ENCODE peak calls at places on chromosomes 13 and 19, in nine cellular contexts. One of them, this sample, is unnamed.

GRCh38 chr13:56424246-56424645 is 716.5 kb upstream of the PRR20A start:
- DNase-seq in Right ventricle myocardium superior: no peak
- DNase-seq in GF-D8: no peak
- DNase-seq in IMR-90: no peak
- DNase-seq in neural crest cell: no peak
- DNase-seq in kidney glomerular epithelial cell: no peak
- DNase-seq in stimulated activated CD4-positive, alpha-beta T cell treated with anti-CD3 and anti-CD28 coated beads, Interleukin-2, amount 100 ng/mL, for 48 hours: no peak
- DNase-seq in activated T-helper 1 cell treated with Interleukin-2 at 50 U/mL for 16 hours: no peak
- DNase-seq in fibroblast of mammary gland: no peak
- DNase-seq in this sample: no peak

GRCh38 chr19:55383279-55383788 is 758 bp downstream of the TMEM238 start:
- DNase-seq in IMR-90: no peak
- DNase-seq in activated T-helper 1 cell treated with Interleukin-2 at 50 U/mL for 16 hours: no peak
- DNase-seq in fibroblast of mammary gland: no peak
- DNase-seq in kidney glomerular epithelial cell: no peak
- DNase-seq in stimulated activated CD4-positive, alpha-beta T cell treated with anti-CD3 and anti-CD28 coated beads, Interleukin-2, amount 100 ng/mL, for 48 hours: no peak
- DNase-seq in neural crest cell: no peak
- DNase-seq in Right ventricle myocardium superior: peak; percentile 40
- DNase-seq in GF-D8: no peak
- DNase-seq in this sample: no peak

GRCh38 chr13:75299206-75299605 is 182.8 kb downstream of the TBC1D4 start:
- DNase-seq in fibroblast of mammary gland: no peak
- DNase-seq in Right ventricle myocardium superior: no peak
- DNase-seq in stimulated activated CD4-positive, alpha-beta T cell treated with anti-CD3 and anti-CD28 coated beads, Interleukin-2, amount 100 ng/mL, for 48 hours: no peak
- DNase-seq in activated T-helper 1 cell treated with Interleukin-2 at 50 U/mL for 16 hours: no peak
- DNase-seq in IMR-90: no peak
- DNase-seq in GF-D8: no peak
- DNase-seq in neural crest cell: no peak
- DNase-seq in kidney glomerular epithelial cell: no peak
- DNase-seq in this sample: no peak

GRCh38 chr13:41751734-41752445 is 209.0 kb downstream of the VWA8 start:
- DNase-seq in Right ventricle myocardium superior: no peak
- DNase-seq in kidney glomerular epithelial cell: no peak
- DNase-seq in fibroblast of mammary gland: peak; percentile 8
- DNase-seq in activated T-helper 1 cell treated with Interleukin-2 at 50 U/mL for 16 hours: no peak
- DNase-seq in stimulated activated CD4-positive, alpha-beta T cell treated with anti-CD3 and anti-CD28 coated beads, Interleukin-2, amount 100 ng/mL, for 48 hours: no peak
- DNase-seq in GF-D8: no peak
- DNase-seq in IMR-90: no peak
- DNase-seq in neural crest cell: no peak
- DNase-seq in this sample: no peak

GRCh38 chr19:33252971-33253370 is 27.3 kb upstream of the SLC7A10 start:
- DNase-seq in activated T-helper 1 cell treated with Interleukin-2 at 50 U/mL for 16 hours: no peak
- DNase-seq in IMR-90: no peak
- DNase-seq in Right ventricle myocardium superior: peak; percentile 36
- DNase-seq in kidney glomerular epithelial cell: no peak
- DNase-seq in GF-D8: no peak
- DNase-seq in fibroblast of mammary gland: no peak
- DNase-seq in stimulated activated CD4-positive, alpha-beta T cell treated with anti-CD3 and anti-CD28 coated beads, Interleukin-2, amount 100 ng/mL, for 48 hours: no peak
- DNase-seq in neural crest cell: no peak
- DNase-seq in this sample: no peak

GRCh38 chr13:81745391-81745790 is 1404.5 kb upstream of the SPRY2 start:
- DNase-seq in kidney glomerular epithelial cell: no peak
- DNase-seq in stimulated activated CD4-positive, alpha-beta T cell treated with anti-CD3 and anti-CD28 coated beads, Interleukin-2, amount 100 ng/mL, for 48 hours: no peak
- DNase-seq in fibroblast of mammary gland: no peak
- DNase-seq in Right ventricle myocardium superior: no peak
- DNase-seq in GF-D8: no peak
- DNase-seq in IMR-90: no peak
- DNase-seq in neural crest cell: no peak
- DNase-seq in activated T-helper 1 cell treated with Interleukin-2 at 50 U/mL for 16 hours: no peak
- DNase-seq in this sample: no peak

GRCh38 chr13:100904293-100904976 is 229.8 kb upstream of the TMTC4 start:
- DNase-seq in kidney glomerular epithelial cell: no peak
- DNase-seq in stimulated activated CD4-positive, alpha-beta T cell treated with anti-CD3 and anti-CD28 coated beads, Interleukin-2, amount 100 ng/mL, for 48 hours: no peak
- DNase-seq in activated T-helper 1 cell treated with Interleukin-2 at 50 U/mL for 16 hours: no peak
- DNase-seq in IMR-90: no peak
- DNase-seq in neural crest cell: no peak
- DNase-seq in GF-D8: no peak
- DNase-seq in Right ventricle myocardium superior: no peak
- DNase-seq in fibroblast of mammary gland: no peak
- DNase-seq in this sample: no peak

GRCh38 chr19:45884682-45885555 is 1.0 kb downstream of the IRF2BP1 start:
- DNase-seq in GF-D8: no peak
- DNase-seq in IMR-90: no peak
- DNase-seq in activated T-helper 1 cell treated with Interleukin-2 at 50 U/mL for 16 hours: no peak
- DNase-seq in neural crest cell: no peak
- DNase-seq in fibroblast of mammary gland: no peak
- DNase-seq in kidney glomerular epithelial cell: no peak
- DNase-seq in Right ventricle myocardium superior: no peak
- DNase-seq in stimulated activated CD4-positive, alpha-beta T cell treated with anti-CD3 and anti-CD28 coated beads, Interleukin-2, amount 100 ng/mL, for 48 hours: no peak
- DNase-seq in this sample: no peak

GRCh38 chr19:55157064-55157908 is at the start of gene TNNI3:
- DNase-seq in IMR-90: no peak
- DNase-seq in kidney glomerular epithelial cell: no peak
- DNase-seq in neural crest cell: no peak
- DNase-seq in activated T-helper 1 cell treated with Interleukin-2 at 50 U/mL for 16 hours: no peak
- DNase-seq in stimulated activated CD4-positive, alpha-beta T cell treated with anti-CD3 and anti-CD28 coated beads, Interleukin-2, amount 100 ng/mL, for 48 hours: no peak
- DNase-seq in Right ventricle myocardium superior: peak; percentile 76
- DNase-seq in fibroblast of mammary gland: no peak
- DNase-seq in GF-D8: no peak
- DNase-seq in this sample: no peak

GRCh38 chr19:10305139-10305806 is 4.3 kb downstream of the ZGLP1 start:
- DNase-seq in kidney glomerular epithelial cell: no peak
- DNase-seq in stimulated activated CD4-positive, alpha-beta T cell treated with anti-CD3 and anti-CD28 coated beads, Interleukin-2, amount 100 ng/mL, for 48 hours: no peak
- DNase-seq in neural crest cell: no peak
- DNase-seq in fibroblast of mammary gland: peak; percentile 60
- DNase-seq in activated T-helper 1 cell treated with Interleukin-2 at 50 U/mL for 16 hours: no peak
- DNase-seq in Right ventricle myocardium superior: peak; percentile 63
- DNase-seq in GF-D8: no peak
- DNase-seq in IMR-90: peak; percentile 73
- DNase-seq in this sample: peak; percentile 49

GRCh38 chr19:56971230-56971629 is 130.7 kb upstream of the PEG3 start:
- DNase-seq in kidney glomerular epithelial cell: no peak
- DNase-seq in Right ventricle myocardium superior: no peak
- DNase-seq in neural crest cell: no peak
- DNase-seq in fibroblast of mammary gland: no peak
- DNase-seq in activated T-helper 1 cell treated with Interleukin-2 at 50 U/mL for 16 hours: no peak
- DNase-seq in stimulated activated CD4-positive, alpha-beta T cell treated with anti-CD3 and anti-CD28 coated beads, Interleukin-2, amount 100 ng/mL, for 48 hours: no peak
- DNase-seq in GF-D8: no peak
- DNase-seq in IMR-90: no peak
- DNase-seq in this sample: no peak

GRCh38 chr13:75307370-75307984 is 174.5 kb downstream of the TBC1D4 start:
- DNase-seq in neural crest cell: no peak
- DNase-seq in GF-D8: no peak
- DNase-seq in fibroblast of mammary gland: no peak
- DNase-seq in kidney glomerular epithelial cell: no peak
- DNase-seq in IMR-90: peak; percentile 17
- DNase-seq in activated T-helper 1 cell treated with Interleukin-2 at 50 U/mL for 16 hours: no peak
- DNase-seq in Right ventricle myocardium superior: no peak
- DNase-seq in stimulated activated CD4-positive, alpha-beta T cell treated with anti-CD3 and anti-CD28 coated beads, Interleukin-2, amount 100 ng/mL, for 48 hours: no peak
- DNase-seq in this sample: peak; percentile 26

GRCh38 chr13:32581177-32581786 is 5.0 kb upstream of the PDS5B start:
- DNase-seq in stimulated activated CD4-positive, alpha-beta T cell treated with anti-CD3 and anti-CD28 coated beads, Interleukin-2, amount 100 ng/mL, for 48 hours: no peak
- DNase-seq in IMR-90: peak; percentile 47
- DNase-seq in Right ventricle myocardium superior: no peak
- DNase-seq in kidney glomerular epithelial cell: peak; percentile 16
- DNase-seq in GF-D8: peak; percentile 14
- DNase-seq in activated T-helper 1 cell treated with Interleukin-2 at 50 U/mL for 16 hours: no peak
- DNase-seq in fibroblast of mammary gland: peak; percentile 48
- DNase-seq in neural crest cell: no peak
- DNase-seq in this sample: peak; percentile 39

This sample was measured in AG10803.